ENCODE peak calls at places on chromosomes 6 and 20, in four cellular contexts. X is NCI-H2029 treated with DMSO at 0.1 percent for 48 hours, U is astrocyte of the hippocampus, Q is neural crest cell. G is an unnamed sample.

GRCh38 chr6:63114610-63115009 is 96.7 kb upstream of the FKBP1C start:
- DNase-seq in X (no peak), Q (no peak), U (no peak), G (no peak)

GRCh38 chr6:143507358-143508145 is 4.0 kb downstream of the FUCA2 start:
- DNase-seq in Q (no peak), U (peak; percentile 11), X (no peak), G (no peak)

GRCh38 chr6:43052842-43053544 is 658 bp downstream of the CUL7 start:
- DNase-seq in U (peak; percentile 56), Q (no peak), X (no peak), G (peak; percentile 6)

GRCh38 chr6:158521759-158522158 is 38.1 kb upstream of the TMEM181 start:
- DNase-seq in U (no peak), X (no peak), Q (no peak), G (no peak)

GRCh38 chr6:19502301-19502700 is 334.9 kb upstream of the ID4 start:
- DNase-seq in U (no peak), X (no peak), Q (no peak), G (no peak)

GRCh38 chr20:62872184-62872862 is 10.7 kb upstream of the TCFL5 start:
- DNase-seq in Q (no peak), U (no peak), X (no peak), G (peak; percentile 10)

GRCh38 chr6:2952557-2953095 is 18.7 kb downstream of the SERPINB6 start:
- DNase-seq in U (peak; percentile 93), Q (peak; percentile 76), X (peak; percentile 76), G (no peak)

GRCh38 chr20:25223179-25223661 is 24.7 kb upstream of the PYGB start:
- DNase-seq in X (no peak), U (peak; percentile 92), Q (no peak), G (no peak)

GRCh38 chr20:46563848-46564197 is 13.4 kb upstream of the OCSTAMP start:
- DNase-seq in X (no peak), Q (no peak), U (no peak), G (no peak)

GRCh38 chr20:51432251-51432784 is 110.2 kb downstream of the NFATC2 start:
- DNase-seq in U (no peak), Q (no peak), X (no peak), G (no peak)

GRCh38 chr6:145948878-145949613 is 15.1 kb downstream of the SHPRH start:
- DNase-seq in U (no peak), X (no peak), Q (no peak), G (no peak)

GRCh38 chr6:146358341-146359046 is 185.1 kb upstream of the RAB32 start:
- DNase-seq in X (no peak), Q (no peak), U (peak; percentile 29), G (no peak)

GRCh38 chr6:21098134-21098533 is 495.4 kb upstream of the SOX4 start:
- DNase-seq in Q (no peak), X (no peak), U (no peak), G (no peak)

GRCh38 chr20:16350465-16350864 is 222.8 kb downstream of the KIF16B start:
- DNase-seq in X (no peak), U (peak; percentile 10), Q (no peak), G (no peak)

GRCh38 chr20:8389381-8390368 is 257.6 kb downstream of the PLCB1 start:
- DNase-seq in X (peak; percentile 51), U (peak; percentile 65), Q (no peak), G (peak; percentile 7)

GRCh38 chr6:159984268-159984786 is 15.4 kb downstream of the IGF2R start:
- DNase-seq in U (peak; percentile 74), Q (no peak), X (no peak), G (no peak)

G was measured in NCI-H510A.